ENCODE peak calls at places on chromosomes 7 and 10, in ten cellular contexts. One of them, this sample, is unnamed.

GRCh38 chr10:84012831-84013458 is 126.4 kb upstream of the GHITM start:
- DNase-seq in GM10248: peak; percentile 47
- DNase-seq in NCI-H2107: no peak
- DNase-seq in transverse colon: no peak
- DNase-seq in RWPE1: no peak
- DNase-seq in ELR: no peak
- DNase-seq in HFF-Myc: no peak
- DNase-seq in activated T-cell treated with anti-CD3 and anti-CD28 coated beads, Interleukin-2, amount 50 U/mL, for 1 hour: no peak
- DNase-seq in effector memory CD8-positive, alpha-beta T cell: no peak
- DNase-seq in activated CD4-positive, alpha-beta T cell treated with anti-CD3 and anti-CD28 coated beads, Interleukin-2, amount 10 ng/mL, durations not matched to agents 7 days and 5 days: peak; percentile 12
- DNase-seq in this sample: no peak

GRCh38 chr7:102836206-102836938 is 76.4 kb upstream of the LRRC17 start:
- DNase-seq in GM10248: no peak
- DNase-seq in NCI-H2107: no peak
- DNase-seq in transverse colon: no peak
- DNase-seq in RWPE1: peak; percentile 74
- DNase-seq in ELR: peak; percentile 93
- DNase-seq in HFF-Myc: peak; percentile 69
- DNase-seq in activated T-cell treated with anti-CD3 and anti-CD28 coated beads, Interleukin-2, amount 50 U/mL, for 1 hour: no peak
- DNase-seq in effector memory CD8-positive, alpha-beta T cell: no peak
- DNase-seq in activated CD4-positive, alpha-beta T cell treated with anti-CD3 and anti-CD28 coated beads, Interleukin-2, amount 10 ng/mL, durations not matched to agents 7 days and 5 days: no peak
- DNase-seq in this sample: no peak

GRCh38 chr10:9596368-9596920 is 1421.2 kb upstream of the CELF2 start:
- DNase-seq in GM10248: no peak
- DNase-seq in NCI-H2107: no peak
- DNase-seq in transverse colon: no peak
- DNase-seq in RWPE1: peak; percentile 68
- DNase-seq in ELR: peak; percentile 13
- DNase-seq in HFF-Myc: no peak
- DNase-seq in activated T-cell treated with anti-CD3 and anti-CD28 coated beads, Interleukin-2, amount 50 U/mL, for 1 hour: no peak
- DNase-seq in effector memory CD8-positive, alpha-beta T cell: no peak
- DNase-seq in activated CD4-positive, alpha-beta T cell treated with anti-CD3 and anti-CD28 coated beads, Interleukin-2, amount 10 ng/mL, durations not matched to agents 7 days and 5 days: no peak
- DNase-seq in this sample: no peak

GRCh38 chr7:22216309-22216708 is 140.6 kb downstream of the RAPGEF5 start:
- DNase-seq in GM10248: no peak
- DNase-seq in NCI-H2107: no peak
- DNase-seq in transverse colon: no peak
- DNase-seq in RWPE1: no peak
- DNase-seq in ELR: no peak
- DNase-seq in HFF-Myc: no peak
- DNase-seq in activated T-cell treated with anti-CD3 and anti-CD28 coated beads, Interleukin-2, amount 50 U/mL, for 1 hour: no peak
- DNase-seq in effector memory CD8-positive, alpha-beta T cell: no peak
- DNase-seq in activated CD4-positive, alpha-beta T cell treated with anti-CD3 and anti-CD28 coated beads, Interleukin-2, amount 10 ng/mL, durations not matched to agents 7 days and 5 days: no peak
- DNase-seq in this sample: no peak

GRCh38 chr10:49647985-49648795 is 31.3 kb upstream of the C10orf53 start:
- DNase-seq in GM10248: no peak
- DNase-seq in NCI-H2107: no peak
- DNase-seq in transverse colon: no peak
- DNase-seq in RWPE1: no peak
- DNase-seq in ELR: no peak
- DNase-seq in HFF-Myc: no peak
- DNase-seq in activated T-cell treated with anti-CD3 and anti-CD28 coated beads, Interleukin-2, amount 50 U/mL, for 1 hour: no peak
- DNase-seq in effector memory CD8-positive, alpha-beta T cell: no peak
- DNase-seq in activated CD4-positive, alpha-beta T cell treated with anti-CD3 and anti-CD28 coated beads, Interleukin-2, amount 10 ng/mL, durations not matched to agents 7 days and 5 days: no peak
- DNase-seq in this sample: no peak

GRCh38 chr7:93307131-93307660 is 75.0 kb downstream of the VPS50 start:
- DNase-seq in GM10248: no peak
- DNase-seq in NCI-H2107: no peak
- DNase-seq in transverse colon: no peak
- DNase-seq in RWPE1: no peak
- DNase-seq in ELR: peak; percentile 79
- DNase-seq in HFF-Myc: no peak
- DNase-seq in activated T-cell treated with anti-CD3 and anti-CD28 coated beads, Interleukin-2, amount 50 U/mL, for 1 hour: no peak
- DNase-seq in effector memory CD8-positive, alpha-beta T cell: no peak
- DNase-seq in activated CD4-positive, alpha-beta T cell treated with anti-CD3 and anti-CD28 coated beads, Interleukin-2, amount 10 ng/mL, durations not matched to agents 7 days and 5 days: no peak
- DNase-seq in this sample: no peak

GRCh38 chr10:59435707-59436106 is 73.4 kb upstream of the FAM13C start:
- DNase-seq in GM10248: no peak
- DNase-seq in NCI-H2107: no peak
- DNase-seq in transverse colon: no peak
- DNase-seq in RWPE1: no peak
- DNase-seq in ELR: no peak
- DNase-seq in HFF-Myc: no peak
- DNase-seq in activated T-cell treated with anti-CD3 and anti-CD28 coated beads, Interleukin-2, amount 50 U/mL, for 1 hour: no peak
- DNase-seq in effector memory CD8-positive, alpha-beta T cell: no peak
- DNase-seq in activated CD4-positive, alpha-beta T cell treated with anti-CD3 and anti-CD28 coated beads, Interleukin-2, amount 10 ng/mL, durations not matched to agents 7 days and 5 days: no peak
- DNase-seq in this sample: no peak

GRCh38 chr7:92769844-92770243 is 66.5 kb downstream of the CDK6 start:
- DNase-seq in GM10248: no peak
- DNase-seq in NCI-H2107: no peak
- DNase-seq in transverse colon: no peak
- DNase-seq in RWPE1: no peak
- DNase-seq in ELR: no peak
- DNase-seq in HFF-Myc: no peak
- DNase-seq in activated T-cell treated with anti-CD3 and anti-CD28 coated beads, Interleukin-2, amount 50 U/mL, for 1 hour: no peak
- DNase-seq in effector memory CD8-positive, alpha-beta T cell: no peak
- DNase-seq in activated CD4-positive, alpha-beta T cell treated with anti-CD3 and anti-CD28 coated beads, Interleukin-2, amount 10 ng/mL, durations not matched to agents 7 days and 5 days: no peak
- DNase-seq in this sample: no peak

GRCh38 chr10:118943253-118943652 is 86.3 kb upstream of the NANOS1 start:
- DNase-seq in GM10248: no peak
- DNase-seq in NCI-H2107: no peak
- DNase-seq in transverse colon: no peak
- DNase-seq in RWPE1: no peak
- DNase-seq in ELR: no peak
- DNase-seq in HFF-Myc: no peak
- DNase-seq in activated T-cell treated with anti-CD3 and anti-CD28 coated beads, Interleukin-2, amount 50 U/mL, for 1 hour: no peak
- DNase-seq in effector memory CD8-positive, alpha-beta T cell: no peak
- DNase-seq in activated CD4-positive, alpha-beta T cell treated with anti-CD3 and anti-CD28 coated beads, Interleukin-2, amount 10 ng/mL, durations not matched to agents 7 days and 5 days: no peak
- DNase-seq in this sample: no peak

GRCh38 chr7:142964502-142965246 is 2.5 kb upstream of the KEL start:
- DNase-seq in GM10248: no peak
- DNase-seq in NCI-H2107: no peak
- DNase-seq in transverse colon: no peak
- DNase-seq in RWPE1: no peak
- DNase-seq in ELR: peak; percentile 1
- DNase-seq in HFF-Myc: no peak
- DNase-seq in activated T-cell treated with anti-CD3 and anti-CD28 coated beads, Interleukin-2, amount 50 U/mL, for 1 hour: no peak
- DNase-seq in effector memory CD8-positive, alpha-beta T cell: no peak
- DNase-seq in activated CD4-positive, alpha-beta T cell treated with anti-CD3 and anti-CD28 coated beads, Interleukin-2, amount 10 ng/mL, durations not matched to agents 7 days and 5 days: no peak
- DNase-seq in this sample: no peak

GRCh38 chr10:93208717-93209464 is 135.2 kb downstream of the CYP26A1 start:
- DNase-seq in GM10248: no peak
- DNase-seq in NCI-H2107: no peak
- DNase-seq in transverse colon: no peak
- DNase-seq in RWPE1: no peak
- DNase-seq in ELR: peak; percentile 38
- DNase-seq in HFF-Myc: no peak
- DNase-seq in activated T-cell treated with anti-CD3 and anti-CD28 coated beads, Interleukin-2, amount 50 U/mL, for 1 hour: no peak
- DNase-seq in effector memory CD8-positive, alpha-beta T cell: no peak
- DNase-seq in activated CD4-positive, alpha-beta T cell treated with anti-CD3 and anti-CD28 coated beads, Interleukin-2, amount 10 ng/mL, durations not matched to agents 7 days and 5 days: no peak
- DNase-seq in this sample: no peak

GRCh38 chr10:86703176-86703575 is 34.9 kb downstream of the LDB3 start:
- DNase-seq in GM10248: no peak
- DNase-seq in NCI-H2107: no peak
- DNase-seq in transverse colon: no peak
- DNase-seq in RWPE1: no peak
- DNase-seq in ELR: no peak
- DNase-seq in HFF-Myc: no peak
- DNase-seq in activated T-cell treated with anti-CD3 and anti-CD28 coated beads, Interleukin-2, amount 50 U/mL, for 1 hour: no peak
- DNase-seq in effector memory CD8-positive, alpha-beta T cell: no peak
- DNase-seq in activated CD4-positive, alpha-beta T cell treated with anti-CD3 and anti-CD28 coated beads, Interleukin-2, amount 10 ng/mL, durations not matched to agents 7 days and 5 days: no peak
- DNase-seq in this sample: no peak

GRCh38 chr7:83414947-83415346 is 234.0 kb downstream of the SEMA3E start:
- DNase-seq in GM10248: no peak
- DNase-seq in NCI-H2107: no peak
- DNase-seq in transverse colon: no peak
- DNase-seq in RWPE1: no peak
- DNase-seq in ELR: no peak
- DNase-seq in HFF-Myc: no peak
- DNase-seq in activated T-cell treated with anti-CD3 and anti-CD28 coated beads, Interleukin-2, amount 50 U/mL, for 1 hour: no peak
- DNase-seq in effector memory CD8-positive, alpha-beta T cell: no peak
- DNase-seq in activated CD4-positive, alpha-beta T cell treated with anti-CD3 and anti-CD28 coated beads, Interleukin-2, amount 10 ng/mL, durations not matched to agents 7 days and 5 days: no peak
- DNase-seq in this sample: no peak

GRCh38 chr7:51930834-51931233 is 614.2 kb upstream of the COBL start:
- DNase-seq in GM10248: no peak
- DNase-seq in NCI-H2107: no peak
- DNase-seq in transverse colon: no peak
- DNase-seq in RWPE1: no peak
- DNase-seq in ELR: no peak
- DNase-seq in HFF-Myc: no peak
- DNase-seq in activated T-cell treated with anti-CD3 and anti-CD28 coated beads, Interleukin-2, amount 50 U/mL, for 1 hour: no peak
- DNase-seq in effector memory CD8-positive, alpha-beta T cell: no peak
- DNase-seq in activated CD4-positive, alpha-beta T cell treated with anti-CD3 and anti-CD28 coated beads, Interleukin-2, amount 10 ng/mL, durations not matched to agents 7 days and 5 days: no peak
- DNase-seq in this sample: no peak

GRCh38 chr10:33143160-33143728 is 185.2 kb upstream of the ITGB1 start:
- DNase-seq in GM10248: no peak
- DNase-seq in NCI-H2107: no peak
- DNase-seq in transverse colon: no peak
- DNase-seq in RWPE1: peak; percentile 80
- DNase-seq in ELR: peak; percentile 93
- DNase-seq in HFF-Myc: no peak
- DNase-seq in activated T-cell treated with anti-CD3 and anti-CD28 coated beads, Interleukin-2, amount 50 U/mL, for 1 hour: peak; percentile 42
- DNase-seq in effector memory CD8-positive, alpha-beta T cell: no peak
- DNase-seq in activated CD4-positive, alpha-beta T cell treated with anti-CD3 and anti-CD28 coated beads, Interleukin-2, amount 10 ng/mL, durations not matched to agents 7 days and 5 days: peak; percentile 29
- DNase-seq in this sample: no peak